ENCODE peak calls at places on chromosomes 7 and 10, in nine cellular contexts. C is HFFc6, D is DMS153, K is esophagus squamous epithelium, Z is Kasumi-1, I is cardiac muscle cell, U is globus pallidus, R is ovary, O is NCI-H2171. M is an unnamed sample.

GRCh38 chr7:135169141-135169935 is 1.2 kb downstream of the CYREN start:
- DNase-seq in C (peak; percentile 48), D (peak; percentile 7), K (no peak), Z (peak; percentile 56), I (peak; percentile 17), U (no peak), R (no peak), O (no peak), M (no peak)

GRCh38 chr10:110042181-110042580 is 34.4 kb downstream of the ADD3 start:
- DNase-seq in C (no peak), D (no peak), K (no peak), Z (no peak), I (no peak), U (no peak), R (no peak), O (no peak), M (no peak)

GRCh38 chr10:88094795-88095194 is 231.4 kb downstream of the PTEN start:
- DNase-seq in C (no peak), D (no peak), K (no peak), Z (no peak), I (no peak), U (no peak), R (no peak), O (no peak), M (no peak)

GRCh38 chr7:33062023-33062781 is at the start of gene NT5C3A:
- DNase-seq in C (peak; percentile 9), D (peak; percentile 63), K (no peak), Z (peak; percentile 57), I (peak; percentile 58), U (peak; percentile 19), R (peak; percentile 21), O (no peak), M (peak; percentile 30)

GRCh38 chr10:48266528-48266927 is 8.0 kb downstream of the FRMPD2 start:
- DNase-seq in C (no peak), D (no peak), K (no peak), Z (no peak), I (no peak), U (no peak), R (no peak), O (no peak), M (no peak)

GRCh38 chr7:140923358-140924006 is 1.2 kb downstream of the BRAF start:
- DNase-seq in C (no peak), D (no peak), K (no peak), Z (peak; percentile 52), I (peak; percentile 64), U (peak; percentile 58), R (no peak), O (peak; percentile 18), M (peak; percentile 33)

GRCh38 chr7:35831208-35831607 is 30.4 kb downstream of the SEPTIN7 start:
- DNase-seq in C (peak; percentile 38), D (no peak), K (no peak), Z (no peak), I (peak; percentile 6), U (no peak), R (no peak), O (no peak), M (no peak)

GRCh38 chr7:5494683-5495561 is 71.3 kb upstream of the TNRC18 start:
- DNase-seq in C (peak; percentile 65), D (peak; percentile 85), K (no peak), Z (peak; percentile 63), I (peak; percentile 85), U (peak; percentile 74), R (peak; percentile 74), O (peak; percentile 83), M (peak; percentile 82)

GRCh38 chr7:12696001-12696400 is 8.6 kb downstream of the ARL4A start:
- DNase-seq in C (no peak), D (no peak), K (no peak), Z (no peak), I (no peak), U (no peak), R (no peak), O (no peak), M (no peak)

GRCh38 chr10:87500646-87501048 is 4.0 kb upstream of the MINPP1 start:
- DNase-seq in C (no peak), D (no peak), K (no peak), Z (no peak), I (no peak), U (no peak), R (no peak), O (no peak), M (no peak)

GRCh38 chr10:24694086-24694485 is 29.6 kb downstream of the ARHGAP21 start:
- DNase-seq in C (no peak), D (no peak), K (no peak), Z (no peak), I (no peak), U (no peak), R (no peak), O (no peak), M (no peak)

GRCh38 chr7:23712368-23713284 is 2.6 kb downstream of the STK31 start:
- DNase-seq in C (peak; percentile 70), D (peak; percentile 10), K (no peak), Z (peak; percentile 87), I (peak; percentile 65), U (peak; percentile 72), R (no peak), O (peak; percentile 15), M (no peak)

GRCh38 chr7:47369736-47370135 is 212.2 kb downstream of the TNS3 start:
- DNase-seq in C (no peak), D (no peak), K (no peak), Z (no peak), I (no peak), U (no peak), R (no peak), O (no peak), M (no peak)

GRCh38 chr7:20381406-20382034 is 50.8 kb downstream of the ITGB8 start:
- DNase-seq in C (no peak), D (no peak), K (no peak), Z (no peak), I (no peak), U (no peak), R (no peak), O (no peak), M (no peak)

GRCh38 chr10:86585037-86585725 is 63.6 kb upstream of the WAPL start:
- DNase-seq in C (peak; percentile 33), D (peak; percentile 39), K (no peak), Z (peak; percentile 89), I (peak; percentile 82), U (peak; percentile 84), R (peak; percentile 47), O (no peak), M (peak; percentile 59)

GRCh38 chr7:50647286-50647980 is 82.2 kb upstream of the DDC start:
- DNase-seq in C (no peak), D (no peak), K (no peak), Z (no peak), I (no peak), U (no peak), R (no peak), O (no peak), M (no peak)

GRCh38 chr7:136002802-136003201 is 25.6 kb upstream of the MTPN start:
- DNase-seq in C (no peak), D (no peak), K (no peak), Z (no peak), I (no peak), U (no peak), R (no peak), O (no peak), M (no peak)

GRCh38 chr10:127934383-127934782 is 27.5 kb downstream of the PTPRE start:
- DNase-seq in C (no peak), D (no peak), K (no peak), Z (no peak), I (no peak), U (no peak), R (no peak), O (no peak), M (no peak)

GRCh38 chr10:91194497-91195179 is 25.8 kb upstream of the PCGF5 start:
- DNase-seq in C (peak; percentile 49), D (no peak), K (no peak), Z (peak; percentile 18), I (no peak), U (no peak), R (no peak), O (no peak), M (no peak)

GRCh38 chr10:114166053-114166452 is 8.0 kb downstream of the CCDC186 start:
- DNase-seq in C (no peak), D (no peak), K (no peak), Z (no peak), I (no peak), U (no peak), R (no peak), O (no peak), M (no peak)

GRCh38 chr7:74606101-74606908 is 51.2 kb upstream of the GTF2I start:
- DNase-seq in C (no peak), D (peak; percentile 42), K (no peak), Z (no peak), I (peak; percentile 30), U (peak; percentile 20), R (no peak), O (peak; percentile 83), M (peak; percentile 43)

GRCh38 chr10:75057680-75058079 is 53.8 kb upstream of the SAMD8 start:
- DNase-seq in C (no peak), D (no peak), K (no peak), Z (no peak), I (no peak), U (no peak), R (no peak), O (no peak), M (no peak)

GRCh38 chr7:111639894-111640293 is 77.6 kb upstream of the IMMP2L start:
- DNase-seq in C (peak; percentile 10), D (no peak), K (no peak), Z (no peak), I (no peak), U (no peak), R (no peak), O (no peak), M (no peak)

GRCh38 chr7:85004402-85004801 is 182.5 kb downstream of the SEMA3D start:
- DNase-seq in C (no peak), D (no peak), K (no peak), Z (no peak), I (no peak), U (no peak), R (no peak), O (no peak), M (no peak)

GRCh38 chr7:91603707-91604106 is 276.8 kb downstream of the MTERF1 start:
- DNase-seq in C (no peak), D (no peak), K (no peak), Z (no peak), I (no peak), U (no peak), R (no peak), O (peak; percentile 75), M (no peak)

GRCh38 chr10:18469125-18469524 is 182.3 kb downstream of the NSUN6 start:
- DNase-seq in C (no peak), D (no peak), K (no peak), Z (no peak), I (no peak), U (no peak), R (no peak), O (no peak), M (no peak)

GRCh38 chr10:8721641-8722040 is 667.2 kb downstream of the GATA3 start:
- DNase-seq in C (no peak), D (no peak), K (no peak), Z (no peak), I (no peak), U (no peak), R (no peak), O (no peak), M (no peak)

GRCh38 chr10:80410578-80411145 is 2.3 kb downstream of the PRXL2A start:
- DNase-seq in C (no peak), D (no peak), K (no peak), Z (no peak), I (no peak), U (no peak), R (no peak), O (no peak), M (no peak)

GRCh38 chr10:58951750-58952149 is 224.7 kb upstream of the PHYHIPL start:
- DNase-seq in C (peak; percentile 46), D (no peak), K (no peak), Z (no peak), I (no peak), U (no peak), R (peak; percentile 18), O (no peak), M (no peak)

GRCh38 chr10:17758896-17759295 is 6.9 kb downstream of the TMEM236 start:
- DNase-seq in C (no peak), D (no peak), K (no peak), Z (no peak), I (no peak), U (no peak), R (no peak), O (no peak), M (no peak)

GRCh38 chr7:47669178-47669878 is 87.4 kb upstream of the TNS3 start:
- DNase-seq in C (peak; percentile 93), D (no peak), K (peak; percentile 14), Z (peak; percentile 88), I (no peak), U (peak; percentile 17), R (peak; percentile 67), O (no peak), M (peak; percentile 81)

M was measured in heart left ventricle.